ENCODE peak calls at places on chromosomes 4 and X, in nine cellular contexts. N is body of pancreas, B is cardiac muscle cell, H is GM23338, Q is AG09309, U is right atrium auricular region, O is B cell, G is ovary, T is colonic mucosa. J is an unnamed sample.

GRCh38 chrX:136725446-136726104 is 55.2 kb downstream of the ARHGEF6 start:
- DNase-seq in N (peak; percentile 2), B (no peak), H (no peak), Q (peak; percentile 31), U (no peak), O (no peak), G (no peak), T (no peak), J (no peak)

GRCh38 chrX:319579-320125 is 1.1 kb upstream of the GTPBP6 start:
- DNase-seq in N (peak; percentile 17), B (no peak), H (no peak), Q (no peak), U (no peak), O (no peak), G (peak; percentile 70), T (no peak), J (no peak)

GRCh38 chr4:73917081-73917501 is 47.9 kb downstream of the CXCL1 start:
- DNase-seq in N (no peak), B (no peak), H (no peak), Q (peak; percentile 89), U (no peak), O (no peak), G (no peak), T (no peak), J (peak; percentile 88)

GRCh38 chrX:75781618-75782017 is 3.4 kb downstream of the MAGEE2 start:
- DNase-seq in N (no peak), B (no peak), H (peak; percentile 1), Q (no peak), U (no peak), O (no peak), G (no peak), T (no peak), J (no peak)

GRCh38 chr4:144318797-144319196 is 178.3 kb upstream of the GYPA start:
- DNase-seq in N (no peak), B (no peak), H (no peak), Q (no peak), U (no peak), O (no peak), G (no peak), T (no peak), J (no peak)

GRCh38 chr4:83561381-83561780 is 25.5 kb downstream of the GPAT3 start:
- DNase-seq in N (peak; percentile 71), B (no peak), H (no peak), Q (peak; percentile 27), U (no peak), O (no peak), G (no peak), T (peak; percentile 40), J (peak; percentile 52)

GRCh38 chrX:48794993-48795501 is 6.8 kb upstream of the HDAC6 start:
- DNase-seq in N (no peak), B (peak; percentile 11), H (no peak), Q (peak; percentile 21), U (no peak), O (no peak), G (no peak), T (no peak), J (peak; percentile 5)

GRCh38 chr4:83356899-83357661 is 22.4 kb upstream of the HPSE start:
- DNase-seq in N (no peak), B (no peak), H (no peak), Q (peak; percentile 72), U (no peak), O (no peak), G (no peak), T (no peak), J (peak; percentile 70)

GRCh38 chrX:18377802-18378201 is 23.3 kb upstream of the SCML2 start:
- DNase-seq in N (peak; percentile 26), B (peak; percentile 20), H (peak; percentile 72), Q (no peak), U (no peak), O (no peak), G (no peak), T (no peak), J (no peak)

GRCh38 chrX:7730071-7730470 is 112.9 kb upstream of the VCX start:
- DNase-seq in N (no peak), B (no peak), H (no peak), Q (no peak), U (no peak), O (no peak), G (no peak), T (no peak), J (no peak)

GRCh38 chr4:41538017-41538733 is at the start of gene LIMCH1:
- DNase-seq in N (peak; percentile 10), B (peak; percentile 10), H (peak; percentile 59), Q (peak; percentile 43), U (peak; percentile 88), O (no peak), G (peak; percentile 49), T (no peak), J (no peak)

GRCh38 chr4:86565641-86566040 is 28.5 kb upstream of the PTPN13 start:
- DNase-seq in N (no peak), B (no peak), H (no peak), Q (no peak), U (no peak), O (no peak), G (no peak), T (no peak), J (no peak)

GRCh38 chrX:50747471-50747900 is 66.5 kb downstream of the SHROOM4 start:
- DNase-seq in N (no peak), B (peak; percentile 21), H (peak; percentile 49), Q (peak; percentile 52), U (no peak), O (no peak), G (no peak), T (no peak), J (peak; percentile 1)

GRCh38 chr4:188439641-188440311 is 300.5 kb downstream of the TRIML1 start:
- DNase-seq in N (peak; percentile 56), B (peak; percentile 41), H (no peak), Q (no peak), U (no peak), O (no peak), G (no peak), T (no peak), J (no peak)

GRCh38 chrX:11272290-11272689 is 20.9 kb upstream of the AMELX start:
- DNase-seq in N (no peak), B (no peak), H (no peak), Q (no peak), U (no peak), O (no peak), G (no peak), T (no peak), J (no peak)

GRCh38 chrX:72297953-72298730 is 7.6 kb downstream of the CITED1 start:
- DNase-seq in N (no peak), B (no peak), H (peak; percentile 71), Q (no peak), U (no peak), O (no peak), G (no peak), T (no peak), J (no peak)
- TF ChIP-seq CTCF in N (peak; percentile 45), B (peak; percentile 22), H (peak; percentile 52), Q (peak; percentile 29), U (peak; percentile 24), O (no peak), G (no peak), T (peak; percentile 31), J (no peak)

DNA sequence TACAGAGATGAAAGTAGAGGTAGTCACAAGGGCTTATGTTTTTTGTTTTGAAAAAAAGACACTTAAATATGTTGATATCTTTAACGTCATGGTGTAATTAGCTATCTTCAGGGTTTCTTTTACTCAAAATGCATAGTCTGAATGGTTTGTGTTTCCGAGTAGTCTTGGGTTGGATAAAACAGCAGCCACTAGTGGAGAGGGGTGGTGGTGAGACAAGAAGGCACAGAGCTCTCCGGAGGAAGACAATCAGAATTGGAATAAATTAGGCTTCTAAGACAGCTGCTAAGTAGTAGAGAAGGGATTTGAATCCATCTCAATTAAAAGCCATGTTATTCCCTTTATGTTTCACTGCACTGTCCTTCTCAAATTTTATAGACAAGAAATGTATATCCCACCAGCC is 240.4 kb upstream of the VEGFC start:
- DNase-seq in N (no peak), B (no peak), H (peak; percentile 54), Q (no peak), U (no peak), O (no peak), G (no peak), T (no peak), J (no peak)
- TF ChIP-seq CTCF in N (no peak), B (peak; percentile 8), H (peak; percentile 40), Q (no peak), U (no peak), O (no peak), G (no peak), T (no peak), J (no peak)

GRCh38 chrX:40406330-40406859 is 174.4 kb upstream of the ATP6AP2 start:
- DNase-seq in N (no peak), B (no peak), H (no peak), Q (no peak), U (no peak), O (no peak), G (no peak), T (no peak), J (no peak)

GRCh38 chrX:40414335-40414734 is 166.4 kb upstream of the ATP6AP2 start:
- DNase-seq in N (no peak), B (no peak), H (no peak), Q (no peak), U (no peak), O (no peak), G (no peak), T (no peak), J (no peak)

GRCh38 chrX:40415675-40416074 is 165.1 kb upstream of the ATP6AP2 start:
- DNase-seq in N (no peak), B (no peak), H (no peak), Q (no peak), U (no peak), O (no peak), G (no peak), T (no peak), J (no peak)

GRCh38 chrX:40410859-40411258 is 169.9 kb upstream of the ATP6AP2 start:
- DNase-seq in N (no peak), B (no peak), H (no peak), Q (no peak), U (no peak), O (no peak), G (no peak), T (no peak), J (no peak)

DNA sequence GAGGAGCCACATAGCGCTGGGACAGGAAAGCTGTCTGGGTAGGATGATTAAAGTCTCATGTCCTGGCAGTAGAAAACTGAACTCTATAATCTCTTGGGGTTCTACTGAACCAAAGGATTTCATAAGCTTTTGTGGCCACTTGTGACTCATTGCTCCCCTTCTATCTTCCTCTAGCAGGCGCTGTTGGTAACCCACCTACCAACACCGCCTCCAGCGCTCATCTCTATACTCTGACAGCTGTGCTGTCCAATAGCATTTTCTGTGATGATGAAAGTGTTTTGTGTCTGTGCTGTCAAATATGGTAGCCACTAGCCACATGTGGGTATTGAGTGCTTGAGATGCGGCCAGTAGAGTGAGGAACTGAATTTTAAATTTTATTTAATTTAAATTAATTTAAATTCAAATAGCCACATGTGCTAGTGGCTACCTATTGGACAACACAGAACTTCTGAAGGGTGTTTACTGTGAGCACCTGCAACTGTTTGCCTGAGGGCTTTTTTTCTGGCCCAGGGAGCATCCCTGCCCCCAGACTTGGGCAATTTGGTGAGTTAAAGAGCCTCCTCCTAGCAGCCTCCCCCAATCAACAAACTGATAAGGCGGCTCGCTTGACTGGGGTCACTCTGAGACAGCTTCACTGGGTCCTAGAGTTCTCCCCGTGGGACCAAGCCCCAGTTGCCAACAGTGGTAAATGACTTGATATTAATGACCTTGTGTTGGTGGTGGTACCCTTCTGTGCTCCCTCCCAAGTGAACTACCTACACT is 169.2 kb upstream of the ATP6AP2 start:
- DNase-seq in N (no peak), B (no peak), H (peak; percentile 49), Q (no peak), U (no peak), O (no peak), G (no peak), T (no peak), J (no peak)
- TF ChIP-seq CTCF in N (no peak), B (peak; percentile 13), H (peak; percentile 49), Q (no peak), U (no peak), O (no peak), G (no peak), T (no peak), J (no peak)

GRCh38 chr4:155529197-155529596 is 137.5 kb upstream of the GUCY1A1 start:
- DNase-seq in N (no peak), B (peak; percentile 24), H (peak; percentile 61), Q (no peak), U (no peak), O (no peak), G (no peak), T (no peak), J (no peak)
- TF ChIP-seq CTCF in N (no peak), B (peak; percentile 51), H (peak; percentile 75), Q (peak; percentile 53), U (peak; percentile 45), O (no peak), G (no peak), T (no peak), J (peak; percentile 23)